ENCODE peak calls at places on chromosomes 6 and 20, in four cellular contexts. C is K562, Z is GM12878, V is HL-60. O is an unnamed sample.

GRCh38 chr6:147194652-147195403 is 9.4 kb upstream of the STXBP5 start:
- DNase-seq in C (peak; percentile 45), Z (no peak), V (peak; percentile 54), O (no peak)

GRCh38 chr6:74814440-74814839 is 391.4 kb downstream of the COL12A1 start:
- DNase-seq in C (no peak), Z (no peak), V (no peak), O (no peak)

GRCh38 chr6:42963855-42964605 is 3.5 kb downstream of the GNMT start:
- DNase-seq in C (peak; percentile 87), Z (no peak), V (peak; percentile 51), O (no peak)

GRCh38 chr6:169866140-169866534 is 114.7 kb downstream of the ERMARD start:
- DNase-seq in C (no peak), Z (no peak), V (no peak), O (no peak)

GRCh38 chr6:166996406-166996805 is 2.8 kb upstream of the CEP43 start:
- DNase-seq in C (peak; percentile 22), Z (no peak), V (peak; percentile 74), O (no peak)

GRCh38 chr20:19249515-19249914 is 37.1 kb downstream of the SLC24A3 start:
- DNase-seq in C (peak; percentile 5), Z (no peak), V (no peak), O (no peak)

GRCh38 chr6:15247214-15247749 is 1.4 kb downstream of the JARID2 start:
- DNase-seq in C (no peak), Z (no peak), V (no peak), O (no peak)

GRCh38 chr6:165858571-165858970 is 195.5 kb upstream of the PDE10A start:
- DNase-seq in C (no peak), Z (no peak), V (no peak), O (no peak)

GRCh38 chr6:7140631-7141366 is 33.0 kb downstream of the RREB1 start:
- DNase-seq in C (peak; percentile 91), Z (no peak), V (peak; percentile 84), O (peak; percentile 70)

GRCh38 chr6:76418657-76419217 is 346.3 kb upstream of the IMPG1 start:
- DNase-seq in C (no peak), Z (no peak), V (no peak), O (no peak)

GRCh38 chr6:115058414-115059211 is 715.8 kb upstream of the HS3ST5 start:
- DNase-seq in C (no peak), Z (no peak), V (no peak), O (no peak)

GRCh38 chr6:139494376-139495025 is 120.1 kb upstream of the CITED2 start:
- DNase-seq in C (no peak), Z (no peak), V (no peak), O (no peak)
- TF ChIP-seq SPI1 in C (no peak), Z (no peak), V (no peak), O (no peak)

GRCh38 chr6:11276911-11277274 is 44.4 kb upstream of the NEDD9 start:
- DNase-seq in C (no peak), Z (no peak), V (no peak), O (no peak)

GRCh38 chr6:11276228-11276627 is 43.8 kb upstream of the NEDD9 start:
- DNase-seq in C (no peak), Z (no peak), V (no peak), O (no peak)

GRCh38 chr6:11278207-11278559 is 45.7 kb upstream of the NEDD9 start:
- DNase-seq in C (no peak), Z (peak; percentile 60), V (no peak), O (no peak)

GRCh38 chr6:11279213-11279780 is 46.8 kb upstream of the NEDD9 start:
- DNase-seq in C (no peak), Z (no peak), V (no peak), O (no peak)

GRCh38 chr6:11277275-11278206 is 45.1 kb upstream of the NEDD9 start:
- DNase-seq in C (no peak), Z (peak; percentile 94), V (no peak), O (no peak)
- TF ChIP-seq POLR2AphosphoS5 in C (no peak), Z (peak; percentile 89), V (no peak), O (peak; percentile 14)

DNA sequence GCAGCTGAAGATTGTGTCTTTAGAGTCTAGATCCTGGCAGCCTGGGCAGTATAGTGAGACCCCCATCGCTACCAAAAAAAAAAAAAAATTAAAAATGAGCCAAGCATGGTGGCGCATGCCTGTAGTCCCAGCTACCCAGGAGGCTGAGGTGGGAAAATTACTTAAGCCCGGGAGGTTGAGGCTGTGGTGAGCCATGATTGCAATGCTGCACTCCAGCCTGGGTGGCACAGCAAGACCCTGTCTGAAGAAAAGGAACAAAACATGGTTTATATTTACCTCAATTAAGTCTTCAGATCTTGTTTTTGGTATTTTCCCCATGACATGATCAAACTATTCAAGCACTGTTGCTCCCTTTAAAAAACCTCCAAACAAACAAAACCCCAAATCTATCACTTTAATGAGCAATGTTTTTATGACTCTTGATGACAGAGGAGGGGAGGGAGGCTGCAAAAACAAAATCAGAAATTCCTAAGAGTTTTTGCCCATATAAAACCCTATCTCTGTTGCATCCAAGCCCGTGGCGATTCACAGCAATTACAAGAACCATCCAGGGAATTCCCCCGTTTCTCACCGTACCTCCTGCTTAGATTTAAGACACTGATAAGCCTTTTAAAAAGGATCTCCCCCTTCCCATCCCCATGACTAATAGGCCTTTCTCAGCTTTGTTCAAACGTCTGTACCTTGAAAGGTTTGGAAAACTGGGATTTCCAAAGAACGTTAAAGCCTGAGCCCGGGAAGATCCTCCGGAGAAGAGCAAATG is 259.9 kb downstream of the BMP7 start:
- DNase-seq in C (no peak), Z (peak; percentile 17), V (no peak), O (no peak)
- TF ChIP-seq SPI1 in C (no peak), Z (no peak), V (no peak), O (no peak)

DNA sequence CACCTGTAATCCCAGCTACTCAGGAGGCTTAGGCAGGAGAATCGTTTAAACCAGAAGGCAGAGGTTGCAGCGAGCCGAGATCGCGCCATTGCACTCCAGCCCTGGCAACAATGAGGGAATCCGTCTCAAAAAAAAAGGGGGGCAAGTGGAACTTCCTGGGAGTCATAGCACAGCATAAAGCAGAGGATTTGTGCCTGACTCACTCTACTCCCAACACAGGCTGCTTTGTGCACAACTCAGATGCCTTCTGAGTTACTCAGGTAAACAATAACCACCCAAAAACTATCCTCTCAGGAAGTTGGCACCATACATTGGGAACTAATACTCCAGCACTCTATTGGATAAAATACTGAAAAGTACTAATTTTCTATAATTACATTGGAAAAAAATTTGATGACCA is 2.5 kb upstream of the TMEM244 start:
- DNase-seq in C (no peak), Z (no peak), V (no peak), O (no peak)
- TF ChIP-seq POLR2AphosphoS5 in C (no peak), Z (no peak), V (no peak), O (no peak)

GRCh38 chr6:120805267-120805666 is 529.0 kb downstream of the TBC1D32 start:
- DNase-seq in C (no peak), Z (no peak), V (no peak), O (no peak)
- TF ChIP-seq SPI1 in C (no peak), Z (no peak), V (no peak), O (no peak)

GRCh38 chr6:26185004-26185403 is 97.8 kb downstream of the HFE start:
- DNase-seq in C (no peak), Z (no peak), V (no peak), O (no peak)
- TF ChIP-seq POLR2AphosphoS5 in C (no peak), Z (no peak), V (no peak), O (no peak)

DNA sequence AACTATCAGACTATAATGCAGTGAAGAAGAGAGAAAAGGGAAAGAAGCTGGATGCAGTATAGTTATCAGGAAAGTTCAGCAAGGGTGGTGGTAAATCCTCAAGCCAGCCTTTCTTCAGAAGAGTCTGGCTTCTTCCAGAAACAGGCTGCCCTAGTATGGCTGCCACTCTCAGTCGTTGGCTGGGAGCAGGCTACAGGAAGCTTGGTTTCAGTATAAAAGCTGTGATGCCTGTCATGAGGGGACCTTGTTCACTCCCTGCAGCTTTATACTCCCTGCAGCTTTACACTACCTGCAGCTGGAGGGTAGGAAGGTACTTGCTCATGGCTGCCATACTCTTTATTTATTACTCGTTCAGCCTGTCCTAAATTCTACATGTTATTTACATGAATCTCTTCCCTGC is 63.3 kb upstream of the ARHGAP18 start:
- DNase-seq in C (no peak), Z (no peak), V (no peak), O (no peak)
- TF ChIP-seq SPI1 in C (no peak), Z (no peak), V (no peak), O (no peak)